ENCODE peak calls at places on chromosomes 3 and 15, in ten cellular contexts. One of them, this sample, is unnamed.

GRCh38 chr3:155651489-155652223 is 93.2 kb downstream of the PLCH1 start:
- DNase-seq in upper lobe of right lung: no peak
- DNase-seq in dorsolateral prefrontal cortex: no peak
- DNase-seq in cardiac fibroblast: no peak
- DNase-seq in psoas muscle: no peak
- DNase-seq in A549: no peak
- DNase-seq in brain microvascular endothelial cell: no peak
- DNase-seq in IMR-90: no peak
- DNase-seq in CD8-positive, alpha-beta T cell: no peak
- DNase-seq in Caco-2: no peak
- DNase-seq in this sample: no peak

GRCh38 chr15:69031013-69032001 is 16.8 kb downstream of the NOX5 start:
- DNase-seq in upper lobe of right lung: peak
- DNase-seq in brain microvascular endothelial cell: peak
- DNase-seq in Caco-2: peak
- DNase-seq in A549: peak
- DNase-seq in dorsolateral prefrontal cortex: no peak
- DNase-seq in cardiac fibroblast: peak
- DNase-seq in IMR-90: no peak
- DNase-seq in CD8-positive, alpha-beta T cell: no peak
- DNase-seq in psoas muscle: peak
- DNase-seq in this sample: peak

GRCh38 chr15:30990451-30991300 is 752 bp downstream of the MTMR10 start:
- DNase-seq in dorsolateral prefrontal cortex: peak
- DNase-seq in brain microvascular endothelial cell: no peak
- DNase-seq in psoas muscle: no peak
- DNase-seq in CD8-positive, alpha-beta T cell: no peak
- DNase-seq in Caco-2: no peak
- DNase-seq in upper lobe of right lung: no peak
- DNase-seq in cardiac fibroblast: peak
- DNase-seq in A549: peak
- DNase-seq in IMR-90: peak
- DNase-seq in this sample: no peak

GRCh38 chr15:59143281-59143680 is 38.3 kb downstream of the CCNB2 start:
- DNase-seq in Caco-2: no peak
- DNase-seq in dorsolateral prefrontal cortex: no peak
- DNase-seq in CD8-positive, alpha-beta T cell: no peak
- DNase-seq in psoas muscle: no peak
- DNase-seq in upper lobe of right lung: no peak
- DNase-seq in brain microvascular endothelial cell: no peak
- DNase-seq in A549: no peak
- DNase-seq in IMR-90: no peak
- DNase-seq in cardiac fibroblast: no peak
- DNase-seq in this sample: no peak

GRCh38 chr3:86990171-86990733 is 697 bp downstream of the VGLL3 start:
- DNase-seq in Caco-2: peak
- DNase-seq in IMR-90: peak
- DNase-seq in cardiac fibroblast: peak
- DNase-seq in A549: no peak
- DNase-seq in upper lobe of right lung: peak
- DNase-seq in brain microvascular endothelial cell: no peak
- DNase-seq in CD8-positive, alpha-beta T cell: no peak
- DNase-seq in dorsolateral prefrontal cortex: no peak
- DNase-seq in psoas muscle: peak
- DNase-seq in this sample: peak

GRCh38 chr3:51063074-51063473 is 322.0 kb upstream of the MANF start:
- DNase-seq in dorsolateral prefrontal cortex: no peak
- DNase-seq in IMR-90: no peak
- DNase-seq in brain microvascular endothelial cell: no peak
- DNase-seq in CD8-positive, alpha-beta T cell: no peak
- DNase-seq in cardiac fibroblast: no peak
- DNase-seq in A549: no peak
- DNase-seq in psoas muscle: peak
- DNase-seq in upper lobe of right lung: no peak
- DNase-seq in Caco-2: no peak
- DNase-seq in this sample: no peak

GRCh38 chr3:145900056-145900829 is 260.7 kb downstream of the PLOD2 start:
- DNase-seq in upper lobe of right lung: no peak
- DNase-seq in Caco-2: no peak
- DNase-seq in cardiac fibroblast: no peak
- DNase-seq in A549: no peak
- DNase-seq in CD8-positive, alpha-beta T cell: no peak
- DNase-seq in dorsolateral prefrontal cortex: no peak
- DNase-seq in IMR-90: no peak
- DNase-seq in psoas muscle: no peak
- DNase-seq in brain microvascular endothelial cell: no peak
- DNase-seq in this sample: no peak

GRCh38 chr3:152176241-152176640 is 92.5 kb upstream of the MBNL1 start:
- DNase-seq in A549: no peak
- DNase-seq in brain microvascular endothelial cell: peak
- DNase-seq in dorsolateral prefrontal cortex: no peak
- DNase-seq in IMR-90: peak
- DNase-seq in CD8-positive, alpha-beta T cell: no peak
- DNase-seq in Caco-2: no peak
- DNase-seq in cardiac fibroblast: peak
- DNase-seq in psoas muscle: no peak
- DNase-seq in upper lobe of right lung: no peak
- DNase-seq in this sample: peak

GRCh38 chr3:161890147-161890625 is 393.6 kb downstream of the OTOL1 start:
- DNase-seq in brain microvascular endothelial cell: peak
- DNase-seq in psoas muscle: no peak
- DNase-seq in upper lobe of right lung: peak
- DNase-seq in CD8-positive, alpha-beta T cell: no peak
- DNase-seq in cardiac fibroblast: peak
- DNase-seq in IMR-90: peak
- DNase-seq in Caco-2: no peak
- DNase-seq in A549: peak
- DNase-seq in dorsolateral prefrontal cortex: no peak
- DNase-seq in this sample: peak

GRCh38 chr3:16978234-16978920 is 93.6 kb downstream of the PLCL2 start:
- DNase-seq in cardiac fibroblast: peak
- DNase-seq in upper lobe of right lung: no peak
- DNase-seq in IMR-90: peak
- DNase-seq in brain microvascular endothelial cell: peak
- DNase-seq in psoas muscle: no peak
- DNase-seq in dorsolateral prefrontal cortex: no peak
- DNase-seq in A549: no peak
- DNase-seq in Caco-2: no peak
- DNase-seq in CD8-positive, alpha-beta T cell: no peak
- DNase-seq in this sample: peak

GRCh38 chr3:125647318-125648014 is 52.2 kb upstream of the OSBPL11 start:
- DNase-seq in CD8-positive, alpha-beta T cell: no peak
- DNase-seq in psoas muscle: no peak
- DNase-seq in Caco-2: peak
- DNase-seq in upper lobe of right lung: peak
- DNase-seq in dorsolateral prefrontal cortex: no peak
- DNase-seq in A549: no peak
- DNase-seq in IMR-90: no peak
- DNase-seq in cardiac fibroblast: no peak
- DNase-seq in brain microvascular endothelial cell: no peak
- DNase-seq in this sample: no peak

GRCh38 chr3:58391156-58391865 is 42.3 kb downstream of the PDHB start:
- DNase-seq in psoas muscle: no peak
- DNase-seq in brain microvascular endothelial cell: no peak
- DNase-seq in upper lobe of right lung: no peak
- DNase-seq in A549: no peak
- DNase-seq in dorsolateral prefrontal cortex: no peak
- DNase-seq in cardiac fibroblast: peak
- DNase-seq in Caco-2: no peak
- DNase-seq in IMR-90: peak
- DNase-seq in CD8-positive, alpha-beta T cell: no peak
- DNase-seq in this sample: no peak

GRCh38 chr15:63450884-63451225 is 53.5 kb upstream of the USP3 start:
- DNase-seq in upper lobe of right lung: no peak
- DNase-seq in brain microvascular endothelial cell: no peak
- DNase-seq in psoas muscle: no peak
- DNase-seq in A549: no peak
- DNase-seq in IMR-90: no peak
- DNase-seq in Caco-2: no peak
- DNase-seq in cardiac fibroblast: no peak
- DNase-seq in dorsolateral prefrontal cortex: no peak
- DNase-seq in CD8-positive, alpha-beta T cell: no peak
- DNase-seq in this sample: no peak

GRCh38 chr3:89260721-89261120 is 153.3 kb downstream of the EPHA3 start:
- DNase-seq in brain microvascular endothelial cell: no peak
- DNase-seq in A549: no peak
- DNase-seq in psoas muscle: no peak
- DNase-seq in Caco-2: no peak
- DNase-seq in upper lobe of right lung: no peak
- DNase-seq in CD8-positive, alpha-beta T cell: no peak
- DNase-seq in dorsolateral prefrontal cortex: no peak
- DNase-seq in cardiac fibroblast: no peak
- DNase-seq in IMR-90: no peak
- DNase-seq in this sample: peak

GRCh38 chr3:6142707-6143106 is 718.2 kb upstream of the GRM7 start:
- DNase-seq in cardiac fibroblast: no peak
- DNase-seq in dorsolateral prefrontal cortex: no peak
- DNase-seq in psoas muscle: no peak
- DNase-seq in A549: no peak
- DNase-seq in brain microvascular endothelial cell: no peak
- DNase-seq in IMR-90: no peak
- DNase-seq in upper lobe of right lung: no peak
- DNase-seq in CD8-positive, alpha-beta T cell: no peak
- DNase-seq in Caco-2: no peak
- DNase-seq in this sample: no peak

GRCh38 chr3:5010706-5011554 is 31.7 kb downstream of the BHLHE40 start:
- DNase-seq in Caco-2: no peak
- DNase-seq in psoas muscle: no peak
- DNase-seq in upper lobe of right lung: peak
- DNase-seq in IMR-90: peak
- DNase-seq in CD8-positive, alpha-beta T cell: no peak
- DNase-seq in A549: no peak
- DNase-seq in brain microvascular endothelial cell: no peak
- DNase-seq in dorsolateral prefrontal cortex: no peak
- DNase-seq in cardiac fibroblast: no peak
- DNase-seq in this sample: peak

GRCh38 chr3:5010140-5010539 is 30.9 kb downstream of the BHLHE40 start:
- DNase-seq in upper lobe of right lung: no peak
- DNase-seq in cardiac fibroblast: no peak
- DNase-seq in dorsolateral prefrontal cortex: no peak
- DNase-seq in A549: no peak
- DNase-seq in brain microvascular endothelial cell: no peak
- DNase-seq in Caco-2: no peak
- DNase-seq in psoas muscle: no peak
- DNase-seq in CD8-positive, alpha-beta T cell: no peak
- DNase-seq in IMR-90: no peak
- DNase-seq in this sample: no peak

GRCh38 chr3:5012398-5012797 is 33.2 kb downstream of the BHLHE40 start:
- DNase-seq in psoas muscle: no peak
- DNase-seq in Caco-2: no peak
- DNase-seq in CD8-positive, alpha-beta T cell: no peak
- DNase-seq in dorsolateral prefrontal cortex: no peak
- DNase-seq in cardiac fibroblast: no peak
- DNase-seq in IMR-90: no peak
- DNase-seq in upper lobe of right lung: peak
- DNase-seq in A549: no peak
- DNase-seq in brain microvascular endothelial cell: no peak
- DNase-seq in this sample: no peak

GRCh38 chr3:5013021-5013906 is 34.0 kb downstream of the BHLHE40 start:
- DNase-seq in IMR-90: peak
- DNase-seq in upper lobe of right lung: peak
- DNase-seq in Caco-2: no peak
- DNase-seq in psoas muscle: no peak
- DNase-seq in CD8-positive, alpha-beta T cell: no peak
- DNase-seq in A549: peak
- DNase-seq in dorsolateral prefrontal cortex: no peak
- DNase-seq in cardiac fibroblast: peak
- DNase-seq in brain microvascular endothelial cell: peak
- DNase-seq in this sample: no peak

GRCh38 chr3:5011555-5012256 is 32.5 kb downstream of the BHLHE40 start:
- DNase-seq in CD8-positive, alpha-beta T cell: peak
- DNase-seq in dorsolateral prefrontal cortex: no peak
- DNase-seq in IMR-90: no peak
- DNase-seq in cardiac fibroblast: no peak
- DNase-seq in upper lobe of right lung: peak
- DNase-seq in A549: no peak
- DNase-seq in brain microvascular endothelial cell: no peak
- DNase-seq in Caco-2: no peak
- DNase-seq in psoas muscle: no peak
- DNase-seq in this sample: no peak
- TF ChIP-seq CTCF in CD8-positive, alpha-beta T cell: no peak
- TF ChIP-seq CTCF in dorsolateral prefrontal cortex: no peak
- TF ChIP-seq CTCF in IMR-90: no peak
- TF ChIP-seq CTCF in cardiac fibroblast: no peak
- TF ChIP-seq CTCF in upper lobe of right lung: no peak
- TF ChIP-seq CTCF in A549: no peak
- TF ChIP-seq CTCF in brain microvascular endothelial cell: no peak
- TF ChIP-seq CTCF in Caco-2: no peak
- TF ChIP-seq CTCF in psoas muscle: no peak
- TF ChIP-seq CTCF in this sample: no peak

GRCh38 chr15:89790206-89790605 is 14.1 kb downstream of the MESP2 start:
- DNase-seq in CD8-positive, alpha-beta T cell: no peak
- DNase-seq in brain microvascular endothelial cell: no peak
- DNase-seq in cardiac fibroblast: no peak
- DNase-seq in upper lobe of right lung: no peak
- DNase-seq in IMR-90: no peak
- DNase-seq in Caco-2: no peak
- DNase-seq in A549: no peak
- DNase-seq in dorsolateral prefrontal cortex: no peak
- DNase-seq in psoas muscle: no peak
- DNase-seq in this sample: no peak
- H3K4me3 ChIP-seq in CD8-positive, alpha-beta T cell: no peak
- H3K4me3 ChIP-seq in brain microvascular endothelial cell: no peak
- H3K4me3 ChIP-seq in cardiac fibroblast: no peak
- H3K4me3 ChIP-seq in upper lobe of right lung: no peak
- H3K4me3 ChIP-seq in IMR-90: no peak
- H3K4me3 ChIP-seq in Caco-2: no peak
- H3K4me3 ChIP-seq in A549: no peak
- H3K4me3 ChIP-seq in dorsolateral prefrontal cortex: no peak
- H3K4me3 ChIP-seq in psoas muscle: no peak
- H3K4me3 ChIP-seq in this sample: no peak

DNA sequence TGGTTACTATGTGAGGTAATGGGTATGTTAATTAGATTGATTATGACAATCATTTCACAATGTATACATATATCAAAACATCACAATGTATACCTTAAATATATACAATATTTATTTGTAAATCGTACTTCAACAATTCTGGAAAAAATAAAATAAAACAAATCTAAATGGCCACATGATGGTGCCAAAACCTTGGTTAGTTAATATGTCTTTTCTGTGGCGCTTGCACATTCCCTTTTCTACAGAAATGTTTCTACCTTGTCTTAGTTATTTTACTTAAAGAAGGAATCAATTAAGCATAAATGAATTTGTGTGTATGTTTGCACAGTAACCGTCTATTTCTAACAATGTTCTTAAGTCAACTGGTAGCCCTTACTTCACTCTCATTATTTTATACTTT is 53.4 kb downstream of the OXSM start:
- DNase-seq in IMR-90: peak
- DNase-seq in brain microvascular endothelial cell: no peak
- DNase-seq in psoas muscle: no peak
- DNase-seq in CD8-positive, alpha-beta T cell: no peak
- DNase-seq in A549: no peak
- DNase-seq in upper lobe of right lung: no peak
- DNase-seq in Caco-2: no peak
- DNase-seq in dorsolateral prefrontal cortex: no peak
- DNase-seq in cardiac fibroblast: peak
- DNase-seq in this sample: peak
- TF ChIP-seq CTCF in IMR-90: peak
- TF ChIP-seq CTCF in brain microvascular endothelial cell: no peak
- TF ChIP-seq CTCF in psoas muscle: peak
- TF ChIP-seq CTCF in CD8-positive, alpha-beta T cell: no peak
- TF ChIP-seq CTCF in A549: peak
- TF ChIP-seq CTCF in upper lobe of right lung: peak
- TF ChIP-seq CTCF in Caco-2: no peak
- TF ChIP-seq CTCF in dorsolateral prefrontal cortex: peak
- TF ChIP-seq CTCF in cardiac fibroblast: peak
- TF ChIP-seq CTCF in this sample: no peak

GRCh38 chr3:101466465-101467309 is 46.3 kb downstream of the SENP7 start:
- DNase-seq in cardiac fibroblast: no peak
- DNase-seq in upper lobe of right lung: no peak
- DNase-seq in Caco-2: no peak
- DNase-seq in A549: no peak
- DNase-seq in brain microvascular endothelial cell: no peak
- DNase-seq in dorsolateral prefrontal cortex: no peak
- DNase-seq in IMR-90: peak
- DNase-seq in CD8-positive, alpha-beta T cell: peak
- DNase-seq in psoas muscle: no peak
- DNase-seq in this sample: no peak
- H3K4me3 ChIP-seq in cardiac fibroblast: no peak
- H3K4me3 ChIP-seq in upper lobe of right lung: no peak
- H3K4me3 ChIP-seq in Caco-2: no peak
- H3K4me3 ChIP-seq in A549: peak
- H3K4me3 ChIP-seq in brain microvascular endothelial cell: peak
- H3K4me3 ChIP-seq in dorsolateral prefrontal cortex: no peak
- H3K4me3 ChIP-seq in IMR-90: peak
- H3K4me3 ChIP-seq in CD8-positive, alpha-beta T cell: peak
- H3K4me3 ChIP-seq in psoas muscle: no peak
- H3K4me3 ChIP-seq in this sample: no peak